ENCODE peak calls at places on chromosome 17, in five cellular contexts. One of them, this sample, is unnamed. For H3K4me1, the result is how much of the 10 kb centered on the place peaks cover.

GRCh38 chr17:2814049-2814448 is 17.8 kb downstream of the RAP1GAP2 start:
- DNase-seq in left ventricle myocardium inferior: no peak
- DNase-seq in fibroblast of lung: no peak
- DNase-seq in PC-9: no peak
- DNase-seq in lower lobe of right lung: no peak
- DNase-seq in this sample: no peak

GRCh38 chr17:15431201-15431600 is 36.2 kb downstream of the CDRT4 start:
- DNase-seq in left ventricle myocardium inferior: no peak
- DNase-seq in fibroblast of lung: no peak
- DNase-seq in PC-9: no peak
- DNase-seq in lower lobe of right lung: no peak
- DNase-seq in this sample: no peak

GRCh38 chr17:39277110-39277509 is 51.4 kb upstream of the STAC2 start:
- DNase-seq in left ventricle myocardium inferior: no peak
- DNase-seq in fibroblast of lung: no peak
- DNase-seq in PC-9: no peak
- DNase-seq in lower lobe of right lung: no peak
- DNase-seq in this sample: no peak

GRCh38 chr17:21524211-21524591 is 148.0 kb downstream of the KCNJ12 start:
- DNase-seq in left ventricle myocardium inferior: no peak
- DNase-seq in fibroblast of lung: no peak
- DNase-seq in PC-9: no peak
- DNase-seq in lower lobe of right lung: no peak
- DNase-seq in this sample: no peak

GRCh38 chr17:39118674-39119419 is 32.6 kb downstream of the PLXDC1 start:
- DNase-seq in left ventricle myocardium inferior: no peak
- DNase-seq in fibroblast of lung: no peak
- DNase-seq in PC-9: no peak
- DNase-seq in lower lobe of right lung: no peak
- DNase-seq in this sample: no peak

GRCh38 chr17:65079489-65079900 is 23.0 kb upstream of the GNA13 start:
- DNase-seq in left ventricle myocardium inferior: no peak
- DNase-seq in fibroblast of lung: no peak
- DNase-seq in PC-9: no peak
- DNase-seq in lower lobe of right lung: no peak
- DNase-seq in this sample: no peak

GRCh38 chr17:57561072-57561861 is 183.8 kb downstream of the CCDC182 start:
- DNase-seq in left ventricle myocardium inferior: no peak
- DNase-seq in fibroblast of lung: no peak
- DNase-seq in PC-9: no peak
- DNase-seq in lower lobe of right lung: no peak
- DNase-seq in this sample: no peak

GRCh38 chr17:35841505-35841904 is 27.2 kb downstream of the HEATR9 start:
- DNase-seq in left ventricle myocardium inferior: no peak
- DNase-seq in fibroblast of lung: peak
- DNase-seq in PC-9: no peak
- DNase-seq in lower lobe of right lung: no peak
- DNase-seq in this sample: no peak

GRCh38 chr17:29143894-29144293 is 36.3 kb downstream of the MYO18A start:
- DNase-seq in left ventricle myocardium inferior: no peak
- DNase-seq in fibroblast of lung: no peak
- DNase-seq in PC-9: peak
- DNase-seq in lower lobe of right lung: no peak
- DNase-seq in this sample: no peak

GRCh38 chr17:45308840-45309239 is 8.0 kb downstream of the MAP3K14 start:
- DNase-seq in left ventricle myocardium inferior: no peak
- DNase-seq in fibroblast of lung: no peak
- DNase-seq in PC-9: no peak
- DNase-seq in lower lobe of right lung: no peak
- DNase-seq in this sample: no peak

GRCh38 chr17:45306623-45307022 is 10.2 kb downstream of the MAP3K14 start:
- DNase-seq in left ventricle myocardium inferior: no peak
- DNase-seq in fibroblast of lung: no peak
- DNase-seq in PC-9: no peak
- DNase-seq in lower lobe of right lung: no peak
- DNase-seq in this sample: no peak

GRCh38 chr17:45306094-45306493 is 10.7 kb downstream of the MAP3K14 start:
- DNase-seq in left ventricle myocardium inferior: no peak
- DNase-seq in fibroblast of lung: no peak
- DNase-seq in PC-9: no peak
- DNase-seq in lower lobe of right lung: no peak
- DNase-seq in this sample: no peak

GRCh38 chr17:45308016-45308365 is 8.8 kb downstream of the MAP3K14 start:
- DNase-seq in left ventricle myocardium inferior: no peak
- DNase-seq in fibroblast of lung: no peak
- DNase-seq in PC-9: no peak
- DNase-seq in lower lobe of right lung: no peak
- DNase-seq in this sample: no peak

GRCh38 chr17:45307290-45308015 is 9.4 kb downstream of the MAP3K14 start:
- DNase-seq in left ventricle myocardium inferior: no peak
- DNase-seq in fibroblast of lung: peak
- DNase-seq in PC-9: no peak
- DNase-seq in lower lobe of right lung: no peak
- DNase-seq in this sample: no peak
- H3K4me1 ChIP-seq in left ventricle myocardium inferior: half or more
- H3K4me1 ChIP-seq in fibroblast of lung: under half
- H3K4me1 ChIP-seq in PC-9: under half
- H3K4me1 ChIP-seq in lower lobe of right lung: half or more
- H3K4me1 ChIP-seq in this sample: under half

DNA sequence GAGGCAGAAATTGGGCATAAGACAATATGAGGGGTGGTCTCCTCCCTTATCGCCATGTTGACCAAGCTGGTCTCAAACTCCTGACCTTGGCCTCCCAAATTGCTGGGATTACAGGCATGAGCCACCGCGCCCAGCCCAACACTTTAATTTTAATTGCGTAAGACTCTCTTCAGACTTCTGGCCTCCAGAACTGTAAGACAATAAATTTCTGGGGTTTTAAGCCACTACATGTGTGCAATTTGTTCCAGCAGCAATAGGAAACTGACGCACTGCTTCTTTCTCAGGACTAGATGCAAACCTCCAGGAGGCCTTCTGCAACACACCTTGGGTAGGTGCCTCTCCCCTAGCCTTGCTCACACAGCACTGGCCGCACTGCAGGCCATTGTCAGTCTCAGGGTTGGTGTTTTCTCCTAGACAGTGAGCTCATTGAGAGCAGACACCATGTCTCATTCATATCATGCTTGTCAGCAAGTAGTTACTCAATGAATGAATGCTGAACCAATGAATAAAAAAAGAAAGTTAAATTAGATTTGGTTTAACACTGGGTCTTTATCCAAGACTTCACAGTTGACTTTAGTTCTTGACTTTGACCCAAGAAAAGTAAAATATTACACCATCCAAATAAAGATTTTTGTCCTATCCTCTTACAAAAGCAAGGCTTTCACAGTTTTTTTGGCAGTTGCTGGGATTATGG is 5.5 kb upstream of the ACSF2 start:
- DNase-seq in left ventricle myocardium inferior: no peak
- DNase-seq in fibroblast of lung: no peak
- DNase-seq in PC-9: no peak
- DNase-seq in lower lobe of right lung: no peak
- DNase-seq in this sample: no peak
- H3K27ac ChIP-seq in left ventricle myocardium inferior: peak
- H3K27ac ChIP-seq in fibroblast of lung: no peak
- H3K27ac ChIP-seq in PC-9: peak
- H3K27ac ChIP-seq in lower lobe of right lung: peak
- H3K27ac ChIP-seq in this sample: peak

GRCh38 chr17:59415397-59415796 is 83.9 kb downstream of the YPEL2 start:
- DNase-seq in left ventricle myocardium inferior: no peak
- DNase-seq in fibroblast of lung: no peak
- DNase-seq in PC-9: no peak
- DNase-seq in lower lobe of right lung: no peak
- DNase-seq in this sample: no peak
- H3K4me1 ChIP-seq in left ventricle myocardium inferior: under half
- H3K4me1 ChIP-seq in fibroblast of lung: under half
- H3K4me1 ChIP-seq in PC-9: under half
- H3K4me1 ChIP-seq in lower lobe of right lung: under half
- H3K4me1 ChIP-seq in this sample: under half

DNA sequence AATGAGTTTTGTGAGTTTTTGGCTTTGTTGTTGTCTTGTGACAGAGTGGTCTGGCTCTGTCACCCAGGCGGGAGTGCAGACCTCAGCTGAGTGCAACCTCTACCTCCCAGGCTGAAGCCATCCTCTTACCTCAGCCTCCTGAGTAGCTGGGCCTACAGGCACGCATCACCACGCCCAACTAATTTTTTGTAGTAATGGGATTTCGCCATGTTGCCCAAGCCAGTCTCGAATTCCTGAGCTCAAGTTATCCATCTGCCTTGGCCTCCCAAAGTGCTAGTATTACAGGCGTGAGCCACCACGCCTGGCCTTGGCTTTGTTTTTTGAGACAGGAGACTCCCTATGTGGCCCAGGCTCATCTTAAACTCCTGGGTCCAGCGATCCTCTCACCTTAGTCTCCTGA is 15.1 kb downstream of the CRK start:
- DNase-seq in left ventricle myocardium inferior: no peak
- DNase-seq in fibroblast of lung: no peak
- DNase-seq in PC-9: no peak
- DNase-seq in lower lobe of right lung: no peak
- DNase-seq in this sample: no peak
- H3K27ac ChIP-seq in left ventricle myocardium inferior: no peak
- H3K27ac ChIP-seq in fibroblast of lung: no peak
- H3K27ac ChIP-seq in PC-9: no peak
- H3K27ac ChIP-seq in lower lobe of right lung: no peak
- H3K27ac ChIP-seq in this sample: no peak